ENCODE peak calls at places on chromosomes 6 and 20, in six cellular contexts. H is osteoblast, T is iris pigment epithelial cell, E is ELF-1, K is OCI-LY7, B is astrocyte of the hippocampus. F is an unnamed sample.

GRCh38 chr20:10553326-10553984 is 118.3 kb downstream of the SLX4IP start:
- DNase-seq in H (no peak), T (peak; percentile 76), E (peak; percentile 36), K (peak; percentile 55), B (peak; percentile 88), F (peak; percentile 77)

GRCh38 chr6:31041372-31041974 is 31.2 kb downstream of the MUC22 start:
- DNase-seq in H (no peak), T (peak; percentile 6), E (no peak), K (no peak), B (no peak), F (peak; percentile 93)

GRCh38 chr20:36467076-36467999 is 74.0 kb upstream of the MYL9 start:
- DNase-seq in H (peak; percentile 92), T (no peak), E (peak; percentile 60), K (peak; percentile 82), B (peak; percentile 23), F (no peak)

GRCh38 chr20:63653974-63654680 is 903 bp upstream of the STMN3 start:
- DNase-seq in H (peak; percentile 69), T (no peak), E (peak; percentile 27), K (no peak), B (no peak), F (no peak)

GRCh38 chr6:161549977-161550655 is 276.3 kb upstream of the AGPAT4 start:
- DNase-seq in H (no peak), T (peak; percentile 13), E (no peak), K (no peak), B (no peak), F (peak; percentile 40)

GRCh38 chr6:75896526-75896925 is 147.5 kb downstream of the MYO6 start:
- DNase-seq in H (no peak), T (no peak), E (no peak), K (no peak), B (peak; percentile 7), F (peak; percentile 33)

GRCh38 chr6:149717588-149718458 is at the start of gene LATS1:
- DNase-seq in H (peak; percentile 94), T (peak; percentile 77), E (peak; percentile 100), K (peak; percentile 91), B (peak; percentile 94), F (peak; percentile 75)

GRCh38 chr6:145247677-145248419 is 487.5 kb downstream of the EPM2A start:
- DNase-seq in H (peak; percentile 86), T (peak; percentile 97), E (no peak), K (no peak), B (peak; percentile 67), F (peak; percentile 82)

GRCh38 chr20:47379433-47380150 is 23.1 kb upstream of the ZMYND8 start:
- DNase-seq in H (peak; percentile 84), T (peak; percentile 97), E (no peak), K (no peak), B (peak; percentile 71), F (peak; percentile 21)

GRCh38 chr20:33688938-33689424 is 2.8 kb upstream of the E2F1 start:
- DNase-seq in H (peak; percentile 53), T (no peak), E (no peak), K (no peak), B (no peak), F (no peak)

GRCh38 chr6:52512199-52512598 is 64.7 kb downstream of the TRAM2 start:
- DNase-seq in H (peak; percentile 89), T (peak; percentile 94), E (peak; percentile 70), K (no peak), B (peak; percentile 89), F (peak; percentile 75)

GRCh38 chr6:151389640-151390275 is 1.6 kb downstream of the ZBTB2 start:
- DNase-seq in H (peak; percentile 87), T (peak; percentile 69), E (peak; percentile 88), K (peak; percentile 65), B (peak; percentile 76), F (peak; percentile 77)

GRCh38 chr6:13614126-13614925 is 809 bp upstream of the NOL7 start:
- DNase-seq in H (no peak), T (peak; percentile 43), E (no peak), K (peak; percentile 56), B (peak; percentile 75), F (peak; percentile 31)

GRCh38 chr6:159654483-159655098 is 38.5 kb downstream of the SOD2 start:
- DNase-seq in H (peak; percentile 73), T (peak; percentile 59), E (peak; percentile 20), K (peak; percentile 86), B (peak; percentile 67), F (peak; percentile 71)

GRCh38 chr6:33851959-33852358 is 48.2 kb upstream of the MLN start:
- DNase-seq in H (peak; percentile 80), T (peak; percentile 11), E (peak; percentile 91), K (no peak), B (peak; percentile 15), F (peak; percentile 22)

GRCh38 chr20:37471741-37472235 is 49.3 kb upstream of the NNAT start:
- DNase-seq in H (no peak), T (no peak), E (peak; percentile 40), K (no peak), B (no peak), F (no peak)

GRCh38 chr20:4957939-4958362 is 43.4 kb downstream of the SLC23A2 start:
- DNase-seq in H (peak; percentile 68), T (peak; percentile 69), E (no peak), K (no peak), B (peak; percentile 66), F (peak; percentile 67)

GRCh38 chr6:73200735-73201134 is 24.6 kb downstream of the KHDC1L start:
- DNase-seq in H (peak; percentile 22), T (no peak), E (no peak), K (no peak), B (no peak), F (no peak)

GRCh38 chr6:156658186-156658585 is 119.0 kb upstream of the ARID1B start:
- DNase-seq in H (peak; percentile 93), T (peak; percentile 94), E (no peak), K (no peak), B (peak; percentile 98), F (peak; percentile 50)

GRCh38 chr6:79821859-79822258 is 125.5 kb downstream of the ELOVL4 start:
- DNase-seq in H (no peak), T (peak; percentile 56), E (peak; percentile 9), K (no peak), B (no peak), F (no peak)

GRCh38 chr20:1860446-1860845 is 34.8 kb upstream of the SIRPA start:
- DNase-seq in H (peak; percentile 89), T (peak; percentile 36), E (peak; percentile 51), K (no peak), B (peak; percentile 84), F (peak; percentile 39)

GRCh38 chr6:10419749-10420545 is 5.1 kb upstream of the TFAP2A start:
- DNase-seq in H (peak; percentile 81), T (no peak), E (no peak), K (no peak), B (no peak), F (no peak)

GRCh38 chr6:135129139-135129867 is 51.8 kb upstream of the MYB start:
- DNase-seq in H (no peak), T (no peak), E (no peak), K (no peak), B (no peak), F (peak; percentile 62)

GRCh38 chr6:166488081-166488685 is 98.3 kb downstream of the RAMACL start:
- DNase-seq in H (peak; percentile 84), T (peak; percentile 91), E (peak; percentile 55), K (no peak), B (no peak), F (peak; percentile 3)

GRCh38 chr6:26660096-26660425 is 515 bp upstream of the ZNF322 start:
- DNase-seq in H (no peak), T (peak; percentile 43), E (no peak), K (peak; percentile 45), B (no peak), F (peak; percentile 34)

GRCh38 chr6:70575899-70576298 is 9.2 kb downstream of the SDHAF4 start:
- DNase-seq in H (no peak), T (no peak), E (no peak), K (no peak), B (no peak), F (no peak)

GRCh38 chr6:147724454-147724853 is 216.0 kb downstream of the SAMD5 start:
- DNase-seq in H (no peak), T (no peak), E (no peak), K (no peak), B (no peak), F (no peak)

GRCh38 chr6:31401403-31401802 is 2.0 kb upstream of the MICA start:
- DNase-seq in H (no peak), T (peak; percentile 86), E (peak; percentile 58), K (no peak), B (peak; percentile 75), F (peak; percentile 84)

GRCh38 chr6:133894795-133895401 is 6.0 kb downstream of the TCF21 start:
- DNase-seq in H (no peak), T (peak; percentile 53), E (no peak), K (no peak), B (no peak), F (no peak)

GRCh38 chr20:22768779-22769178 is 184.4 kb upstream of the FOXA2 start:
- DNase-seq in H (no peak), T (peak; percentile 23), E (peak; percentile 61), K (no peak), B (no peak), F (peak; percentile 13)

GRCh38 chr20:23049201-23049932 is at the start of gene THBD:
- DNase-seq in H (no peak), T (peak; percentile 52), E (peak; percentile 61), K (no peak), B (peak; percentile 39), F (peak; percentile 27)

GRCh38 chr20:13883425-13883824 is 98.6 kb downstream of the NDUFAF5 start:
- DNase-seq in H (no peak), T (no peak), E (no peak), K (no peak), B (no peak), F (no peak)

GRCh38 chr6:110534731-110535164 is 58.3 kb upstream of the SLC22A16 start:
- DNase-seq in H (peak; percentile 84), T (peak; percentile 93), E (no peak), K (no peak), B (peak; percentile 71), F (peak; percentile 25)

F was measured in renal cortical epithelial cell.